ENCODE peak calls at places on chromosomes 3 and 15, in ten cellular contexts. U is ACHN; P is lung microvascular endothelial cell; Q is adrenal gland; T is sciatic nerve; K is glomerular endothelial cell; D is Peyer's patch; O is SJSA1; H is effector CD4-positive, alpha-beta T cell; A is nephron progenitor cell. X is an unnamed sample.

GRCh38 chr3:71466483-71466882 is 117.0 kb downstream of the FOXP1 start:
- DNase-seq in K (no peak), D (no peak), P (peak), U (no peak), T (no peak), H (no peak), O (peak), Q (no peak), A (no peak), X (peak)

GRCh38 chr3:57164217-57164605 is 942 bp downstream of the IL17RD start:
- DNase-seq in A (no peak), P (peak), U (peak), Q (peak), O (no peak), K (no peak), D (no peak), H (no peak), T (no peak), X (no peak)

GRCh38 chr3:38117748-38118420 is 19.0 kb downstream of the ACAA1 start:
- DNase-seq in A (peak), O (peak), U (peak), D (peak), K (no peak), H (peak), P (peak), T (peak), Q (peak), X (peak)

GRCh38 chr3:101070260-101071121 is 77.3 kb upstream of the ABI3BP start:
- DNase-seq in O (no peak), T (peak), Q (peak), D (peak), H (peak), P (peak), K (no peak), A (peak), U (peak), X (peak)

GRCh38 chr3:38805765-38806386 is 10.1 kb downstream of the SCN10A start:
- DNase-seq in D (no peak), K (peak), T (no peak), Q (peak), O (peak), A (peak), H (no peak), U (peak), P (peak), X (peak)

GRCh38 chr15:25055356-25056068 is 100.7 kb downstream of the SNRPN start:
- DNase-seq in D (no peak), U (no peak), A (no peak), O (no peak), Q (no peak), H (no peak), P (no peak), K (no peak), T (peak), X (no peak)

GRCh38 chr3:64352596-64352989 is 127.3 kb upstream of the PRICKLE2 start:
- DNase-seq in U (no peak), K (no peak), T (no peak), Q (no peak), P (no peak), H (no peak), D (no peak), O (no peak), A (no peak), X (no peak)

GRCh38 chr3:8637348-8637747 is 7.2 kb downstream of the SSUH2 start:
- DNase-seq in K (no peak), O (no peak), P (no peak), T (peak), H (no peak), Q (no peak), U (no peak), A (no peak), D (no peak), X (no peak)

GRCh38 chr3:39592306-39592705 is 124.8 kb downstream of the MOBP start:
- DNase-seq in U (no peak), P (no peak), O (no peak), H (no peak), D (no peak), K (no peak), Q (no peak), T (no peak), A (no peak), X (no peak)

GRCh38 chr15:42081463-42081830 is 12.9 kb downstream of the PLA2G4D start:
- DNase-seq in P (no peak), Q (no peak), O (no peak), D (no peak), U (no peak), K (no peak), A (no peak), T (peak), H (no peak), X (no peak)

GRCh38 chr15:84973492-84974460 is 7.9 kb upstream of the PDE8A start:
- DNase-seq in Q (no peak), T (no peak), U (no peak), A (no peak), K (no peak), D (no peak), O (no peak), H (no peak), P (peak), X (no peak)

GRCh38 chr15:74281147-74282133 is 45.3 kb downstream of the CCDC33 start:
- DNase-seq in P (no peak), H (no peak), O (no peak), A (no peak), D (no peak), Q (no peak), T (no peak), U (no peak), K (no peak), X (no peak)

GRCh38 chr3:183822631-183823030 is 2.7 kb downstream of the MAP6D1 start:
- DNase-seq in K (no peak), D (no peak), A (peak), Q (no peak), P (no peak), O (no peak), T (no peak), U (no peak), H (no peak), X (no peak)

GRCh38 chr3:157921767-157922166 is 184.5 kb downstream of the SHOX2 start:
- DNase-seq in D (no peak), O (no peak), Q (no peak), A (no peak), H (no peak), P (no peak), U (no peak), K (no peak), T (no peak), X (no peak)

GRCh38 chr3:15331606-15332404 is 581 bp downstream of the SH3BP5 start:
- DNase-seq in U (peak), H (peak), A (peak), O (peak), T (peak), D (peak), P (peak), K (no peak), Q (peak), X (peak)

GRCh38 chr15:91515188-91515754 is 338.2 kb upstream of the SLCO3A1 start:
- DNase-seq in P (peak), A (no peak), O (peak), D (no peak), T (peak), U (peak), H (no peak), K (no peak), Q (peak), X (peak)

GRCh38 chr3:140501054-140501769 is 176.7 kb upstream of the TRIM42 start:
- DNase-seq in T (no peak), H (no peak), Q (no peak), U (no peak), K (no peak), P (no peak), D (no peak), A (no peak), O (no peak), X (no peak)

GRCh38 chr3:44992555-44993470 is 16.8 kb downstream of the EXOSC7 start:
- DNase-seq in T (no peak), Q (no peak), O (no peak), A (peak), H (no peak), K (no peak), P (peak), D (no peak), U (no peak), X (no peak)

GRCh38 chr3:182212479-182213076 is 500.9 kb downstream of the SOX2 start:
- DNase-seq in D (no peak), Q (peak), P (peak), A (no peak), U (peak), T (no peak), H (no peak), K (no peak), O (peak), X (peak)

GRCh38 chr15:98694153-98694552 is 45.8 kb downstream of the IGF1R start:
- DNase-seq in A (no peak), U (no peak), Q (no peak), D (no peak), P (no peak), T (no peak), O (no peak), K (no peak), H (no peak), X (no peak)

GRCh38 chr3:160378331-160379109 is 20.5 kb downstream of the IFT80 start:
- DNase-seq in K (no peak), O (no peak), P (no peak), Q (no peak), H (no peak), U (no peak), T (no peak), A (no peak), D (no peak), X (no peak)

X was measured in MG63.